ENCODE peak calls at places on chromosomes 12 and 14, in five cellular contexts. V is endodermal cell, X is kidney epithelial cell, F is brain microvascular endothelial cell, M is amniotic stem cell. G is an unnamed sample.

GRCh38 chr12:74732801-74733200 is 195.2 kb downstream of the ATXN7L3B start:
- DNase-seq in V (peak), X (no peak), F (no peak), M (no peak), G (no peak)

GRCh38 chr12:109761631-109761950 is 48.0 kb downstream of the FAM222A start:
- DNase-seq in X (no peak), M (no peak), F (no peak), V (no peak), G (no peak)

GRCh38 chr12:121065345-121065744 is 26.3 kb upstream of the OASL start:
- DNase-seq in M (no peak), F (no peak), X (no peak), V (no peak), G (no peak)

GRCh38 chr12:79920421-79921238 is 14.3 kb downstream of the PPP1R12A start:
- DNase-seq in M (no peak), F (no peak), X (no peak), V (no peak), G (no peak)

GRCh38 chr12:111164833-111165232 is 204.1 kb downstream of the PHETA1 start:
- DNase-seq in V (no peak), F (no peak), X (no peak), M (no peak), G (no peak)

GRCh38 chr12:53844989-53845836 is 93.4 kb upstream of the HOXC13 start:
- DNase-seq in X (peak), V (no peak), M (peak), F (no peak), G (no peak)

GRCh38 chr12:583251-583869 is 79.9 kb downstream of the NINJ2 start:
- DNase-seq in F (no peak), X (no peak), M (no peak), V (peak), G (no peak)

GRCh38 chr14:59629384-59630158 is 53.0 kb upstream of the CCDC175 start:
- DNase-seq in M (no peak), V (no peak), X (no peak), F (no peak), G (no peak)

GRCh38 chr12:93946542-93947150 is 201.7 kb upstream of the PLXNC1 start:
- DNase-seq in X (no peak), F (no peak), M (no peak), V (peak), G (no peak)

GRCh38 chr12:113800201-113800600 is 165.9 kb downstream of the RBM19 start:
- DNase-seq in X (no peak), M (no peak), V (no peak), F (no peak), G (no peak)

G was measured in hippocampal formation.